ENCODE peak calls at places on chromosomes 12 and 14, in five cellular contexts. D is neural progenitor cell, B is A549, A is tibial artery, Y is transverse colon. R is an unnamed sample.

GRCh38 chr12:9751204-9752144 is 9.2 kb downstream of the CD69 start:
- DNase-seq in D (peak; percentile 14), Y (no peak), A (no peak), B (peak; percentile 36), R (no peak)

GRCh38 chr14:102272392-102272791 is 32.6 kb downstream of the MOK start:
- DNase-seq in D (no peak), Y (no peak), A (no peak), B (no peak), R (no peak)

GRCh38 chr12:77122236-77122635 is 56.9 kb upstream of the E2F7 start:
- DNase-seq in A (no peak), D (no peak), Y (no peak), B (no peak), R (no peak)

GRCh38 chr14:88326352-88327103 is 3.5 kb upstream of the KCNK10 start:
- DNase-seq in B (no peak), D (peak; percentile 57), A (no peak), Y (no peak), R (no peak)

GRCh38 chr12:85784096-85784720 is 52.0 kb downstream of the RASSF9 start:
- DNase-seq in B (no peak), A (no peak), D (no peak), Y (no peak), R (no peak)

GRCh38 chr14:36981832-36982528 is 190.4 kb downstream of the SLC25A21 start:
- DNase-seq in A (no peak), B (peak; percentile 26), Y (no peak), D (no peak), R (no peak)

GRCh38 chr14:101289911-101290310 is 271.4 kb upstream of the DIO3 start:
- DNase-seq in B (no peak), A (no peak), D (no peak), Y (no peak), R (no peak)

GRCh38 chr12:56941299-56942017 is 7.2 kb upstream of the SDR9C7 start:
- DNase-seq in B (peak; percentile 53), Y (no peak), D (no peak), A (no peak), R (no peak)

GRCh38 chr12:103810108-103810507 is 30.9 kb downstream of the NT5DC3 start:
- DNase-seq in B (no peak), D (no peak), A (no peak), Y (no peak), R (no peak)

GRCh38 chr12:60148831-60149230 is 553.0 kb downstream of the SLC16A7 start:
- DNase-seq in B (no peak), D (no peak), Y (no peak), A (no peak), R (no peak)

GRCh38 chr12:39872425-39872824 is 233.5 kb downstream of the SLC2A13 start:
- DNase-seq in Y (no peak), A (no peak), B (no peak), D (no peak), R (no peak)

GRCh38 chr12:26461799-26462198 is 266.4 kb downstream of the SSPN start:
- DNase-seq in Y (no peak), B (no peak), A (no peak), D (no peak), R (no peak)

GRCh38 chr14:27730204-27730603 is 1036.4 kb upstream of the FOXG1 start:
- DNase-seq in D (no peak), Y (no peak), A (no peak), B (no peak), R (no peak)

GRCh38 chr14:59268858-59269257 is 80.4 kb downstream of the DAAM1 start:
- DNase-seq in D (no peak), A (no peak), B (no peak), Y (no peak), R (no peak)

GRCh38 chr14:93115920-93116675 is at the start of gene ITPK1:
- DNase-seq in Y (peak; percentile 59), D (peak; percentile 92), B (peak; percentile 66), A (peak; percentile 78), R (no peak)

GRCh38 chr14:55964081-55964480 is 154.1 kb upstream of the PELI2 start:
- DNase-seq in A (no peak), D (no peak), B (no peak), Y (no peak), R (no peak)

GRCh38 chr12:90627180-90627896 is 327.6 kb downstream of the CCER1 start:
- DNase-seq in Y (no peak), A (no peak), D (no peak), B (no peak), R (no peak)

GRCh38 chr12:69008510-69008909 is 75.5 kb upstream of the CPM start:
- DNase-seq in D (no peak), B (no peak), A (no peak), Y (no peak), R (no peak)

GRCh38 chr12:1630081-1630826 is 1.2 kb downstream of the WNT5B start:
- DNase-seq in B (peak; percentile 37), D (peak; percentile 69), Y (peak; percentile 59), A (peak; percentile 75), R (no peak)

GRCh38 chr14:63852271-63852816 is 460 bp upstream of the SYNE2 start:
- DNase-seq in D (no peak), B (no peak), Y (no peak), A (no peak), R (no peak)

GRCh38 chr12:86264451-86265328 is 8.5 kb upstream of the MGAT4C start:
- DNase-seq in D (peak; percentile 36), Y (peak; percentile 32), A (no peak), B (no peak), R (no peak)

GRCh38 chr12:121404734-121405133 is 4.8 kb downstream of the RNF34 start:
- DNase-seq in B (no peak), D (no peak), A (no peak), Y (no peak), R (no peak)

GRCh38 chr14:81400852-81401251 is 728 bp upstream of the STON2 start:
- DNase-seq in B (peak; percentile 17), Y (peak; percentile 72), D (peak; percentile 43), A (peak; percentile 86), R (peak; percentile 88)

GRCh38 chr12:107654866-107655265 is 30.7 kb upstream of the PWP1 start:
- DNase-seq in D (no peak), B (no peak), Y (no peak), A (no peak), R (no peak)

DNA sequence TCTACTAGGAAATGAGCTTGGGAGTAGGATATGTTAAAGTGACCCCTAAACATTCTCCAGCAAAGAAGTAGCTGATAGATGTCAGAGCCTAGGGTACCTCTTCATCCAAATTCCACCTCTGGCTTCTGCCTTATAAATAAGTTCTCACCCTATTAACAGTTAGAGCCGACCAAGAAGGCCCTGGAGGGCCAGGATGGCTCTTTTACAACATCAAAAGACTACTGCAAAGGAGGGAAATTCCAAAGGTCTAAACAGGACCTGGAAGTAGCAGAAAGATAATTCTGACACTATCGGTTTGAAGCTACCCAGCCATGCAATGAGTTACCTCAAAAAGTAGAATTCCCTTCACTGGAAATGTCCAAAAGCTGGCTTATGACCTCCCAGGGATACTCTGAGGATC is 90.0 kb downstream of the PPM1H start:
- DNase-seq in D (no peak), A (no peak), Y (no peak), B (no peak), R (no peak)
- H3K4me3 ChIP-seq in D (no peak overlapping the region), A (no peak overlapping the region), Y (no peak overlapping the region), B (no peak overlapping the region), R (no peak overlapping the region)

GRCh38 chr14:22600027-22600426 is 1.9 kb downstream of the ABHD4 start:
- DNase-seq in B (no peak), Y (no peak), A (no peak), D (no peak), R (no peak)
- H3K27ac ChIP-seq in B (peak overlapping the region; percentile 91), Y (no peak overlapping the region), A (peak overlapping the region; percentile 93), D (no peak overlapping the region), R (no peak overlapping the region)

DNA sequence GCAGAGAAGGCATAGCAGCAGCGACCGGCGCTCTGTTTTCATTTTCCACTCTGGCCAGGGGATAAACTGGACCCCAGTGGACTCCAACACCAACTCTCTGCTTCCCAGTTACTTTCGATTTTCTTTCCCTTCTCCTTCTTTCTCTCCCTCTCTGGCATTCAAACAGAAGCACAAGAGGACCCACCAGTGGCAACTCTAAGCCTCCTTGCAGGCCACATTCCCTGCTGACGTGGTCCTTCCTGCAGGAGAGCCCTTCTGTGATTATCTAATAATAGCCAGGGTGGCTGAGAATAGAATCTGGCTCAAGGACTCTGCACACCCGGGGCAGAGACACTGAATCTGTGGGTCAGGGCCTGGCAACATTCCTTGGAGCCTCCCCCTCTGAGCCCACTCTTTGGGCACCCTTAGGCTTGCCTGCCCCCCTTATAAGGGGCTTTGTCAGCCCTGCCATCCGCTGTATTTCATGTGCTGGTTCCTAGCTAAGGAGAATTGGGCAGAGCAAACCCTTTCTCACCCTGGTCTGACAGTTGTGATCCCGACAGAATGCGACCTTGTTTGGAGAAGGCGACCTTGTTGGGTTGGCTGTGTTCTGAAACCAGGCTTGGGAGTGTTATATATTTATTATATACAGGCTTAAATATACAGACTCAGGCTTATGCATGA is 8.2 kb upstream of the HOXC6 start:
- DNase-seq in B (no peak), A (peak; percentile 83), D (no peak), Y (no peak), R (no peak)
- H3K4me1 ChIP-seq in B (peaks cover 34% of the 10 kb centered on the region), A (peaks cover 78% of the 10 kb centered on the region), D (no peaks in the 10 kb centered on the region), Y (peaks cover 12% of the 10 kb centered on the region), R (peaks cover 39% of the 10 kb centered on the region)

GRCh38 chr12:3199551-3200031 is 122.4 kb downstream of the TSPAN9 start:
- DNase-seq in B (no peak), D (peak; percentile 69), Y (no peak), A (no peak), R (no peak)
- H3K4me3 ChIP-seq in B (peak overlapping the region; percentile 61), D (peak overlapping the region; percentile 63), Y (no peak overlapping the region), A (peak overlapping the region; percentile 71), R (peak overlapping the region; percentile 55)

GRCh38 chr12:116590561-116590960 is 31.4 kb downstream of the MAP1LC3B2 start:
- DNase-seq in Y (no peak), D (no peak), B (peak; percentile 56), A (no peak), R (no peak)

GRCh38 chr12:116594325-116595038 is 35.3 kb downstream of the MAP1LC3B2 start:
- DNase-seq in B (no peak), Y (peak; percentile 20), A (peak; percentile 76), D (no peak), R (no peak)

GRCh38 chr12:116592731-116593130 is 33.5 kb downstream of the MAP1LC3B2 start:
- DNase-seq in B (no peak), D (no peak), Y (no peak), A (no peak), R (no peak)

GRCh38 chr12:116591608-116592115 is 32.5 kb downstream of the MAP1LC3B2 start:
- DNase-seq in B (no peak), A (no peak), Y (no peak), D (no peak), R (no peak)

GRCh38 chr12:116592116-116592637 is 33.0 kb downstream of the MAP1LC3B2 start:
- DNase-seq in Y (peak; percentile 36), B (no peak), A (peak; percentile 70), D (no peak), R (no peak)
- H3K27ac ChIP-seq in Y (peak overlapping the region; percentile 71), B (peak overlapping the region; percentile 50), A (peak overlapping the region; percentile 33), D (no peak overlapping the region), R (peak overlapping the region; percentile 6)

GRCh38 chr12:75735853-75736252 is 224.4 kb upstream of the KRR1 start:
- DNase-seq in B (no peak), D (no peak), A (no peak), Y (no peak), R (no peak)
- H3K4me1 ChIP-seq in B (peaks cover 3% of the 10 kb centered on the region), D (no peaks in the 10 kb centered on the region), A (no peaks in the 10 kb centered on the region), Y (no peaks in the 10 kb centered on the region), R (no peaks in the 10 kb centered on the region)

R was measured in right atrium auricular region.